ENCODE peak calls at places on chromosomes 3 and 15, in four cellular contexts. A is K562, R is HepG2, T is GM12878. K is an unnamed sample.
A peak's percentile ranks its signal among the peaks of the same experiment; 100 is the strongest.

GRCh38 chr3:33385423-33385822 is 54.8 kb downstream of the UBP1 start:
- DNase-seq in A (peak; percentile 85), R (no peak), T (no peak), K (no peak)

GRCh38 chr3:30516238-30516637 is 90.2 kb upstream of the TGFBR2 start:
- DNase-seq in A (no peak), R (no peak), T (no peak), K (no peak)

GRCh38 chr15:74552761-74553441 is 11.9 kb downstream of the ARID3B start:
- DNase-seq in A (no peak), R (no peak), T (no peak), K (no peak)

GRCh38 chr15:77851696-77852095 is 219.0 kb upstream of the LINGO1 start:
- DNase-seq in A (no peak), R (peak; percentile 6), T (no peak), K (no peak)

GRCh38 chr3:176106380-176106779 is 1090.9 kb downstream of the TBL1XR1 start:
- DNase-seq in A (no peak), R (no peak), T (no peak), K (no peak)

GRCh38 chr3:33067484-33067883 is 29.5 kb downstream of the GLB1 start:
- DNase-seq in A (peak; percentile 56), R (peak; percentile 66), T (no peak), K (no peak)

GRCh38 chr3:139296141-139296718 is 47.6 kb upstream of the MRPS22 start:
- DNase-seq in A (no peak), R (no peak), T (no peak), K (no peak)

GRCh38 chr15:38207591-38207990 is 45.0 kb upstream of the SPRED1 start:
- DNase-seq in A (no peak), R (no peak), T (no peak), K (no peak)

GRCh38 chr3:187360523-187361060 is 7.6 kb upstream of the RTP4 start:
- DNase-seq in A (no peak), R (no peak), T (no peak), K (no peak)

GRCh38 chr3:113147608-113148306 is 63.6 kb upstream of the BOC start:
- DNase-seq in A (no peak), R (no peak), T (no peak), K (no peak)

GRCh38 chr3:71846189-71846588 is 61.2 kb upstream of the PROK2 start:
- DNase-seq in A (no peak), R (no peak), T (no peak), K (no peak)

DNA sequence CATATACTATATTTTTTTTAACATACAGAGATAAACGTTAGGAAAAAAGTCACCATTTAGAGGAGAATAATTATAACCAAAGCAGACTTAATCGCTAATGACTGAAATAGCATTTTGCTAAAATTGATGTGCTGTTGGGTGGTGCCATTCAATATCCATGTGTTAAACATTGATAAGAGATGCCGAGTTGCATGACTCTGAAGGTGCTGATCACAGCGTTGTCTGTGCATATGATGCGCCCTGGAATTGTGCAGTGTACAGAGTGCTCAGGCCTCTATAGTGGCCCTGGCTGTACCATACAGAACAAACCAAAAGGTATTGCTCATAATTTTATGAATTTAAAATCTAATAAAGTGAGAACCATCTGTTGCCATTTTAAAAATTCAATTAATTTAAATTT is 168.3 kb downstream of the MEIS2 start:
- DNase-seq in A (peak; percentile 15), R (no peak), T (no peak), K (no peak)
- TF ChIP-seq FOXM1 in A (no peak), R (no peak), T (no peak), K (no peak)

GRCh38 chr3:156635034-156635433 is 39.4 kb upstream of the TIPARP start:
- DNase-seq in A (no peak), R (no peak), T (no peak), K (no peak)

GRCh38 chr3:156639414-156640023 is 34.9 kb upstream of the TIPARP start:
- DNase-seq in A (no peak), R (no peak), T (no peak), K (no peak)

GRCh38 chr3:156635973-156636372 is 38.4 kb upstream of the TIPARP start:
- DNase-seq in A (peak; percentile 46), R (no peak), T (no peak), K (no peak)

GRCh38 chr3:156638271-156638670 is 36.1 kb upstream of the TIPARP start:
- DNase-seq in A (no peak), R (no peak), T (no peak), K (no peak)

GRCh38 chr3:156637480-156638022 is 36.8 kb upstream of the TIPARP start:
- DNase-seq in A (no peak), R (no peak), T (no peak), K (no peak)
- TF ChIP-seq FOXK2 in A (no peak), R (no peak), T (no peak), K (no peak)

GRCh38 chr3:14243782-14244181 is 65.2 kb downstream of the LSM3 start:
- DNase-seq in A (no peak), R (no peak), T (no peak), K (no peak)

GRCh38 chr3:14241716-14242115 is 63.1 kb downstream of the LSM3 start:
- DNase-seq in A (no peak), R (no peak), T (no peak), K (no peak)

GRCh38 chr3:14244521-14244920 is 65.9 kb downstream of the LSM3 start:
- DNase-seq in A (no peak), R (no peak), T (no peak), K (no peak)

GRCh38 chr3:14240366-14240765 is 61.7 kb downstream of the LSM3 start:
- DNase-seq in A (no peak), R (no peak), T (no peak), K (no peak)

GRCh38 chr3:14242490-14243311 is 64.1 kb downstream of the LSM3 start:
- DNase-seq in A (no peak), R (no peak), T (no peak), K (no peak)
- TF ChIP-seq SP1 in A (no peak), R (no peak), T (no peak), K (no peak)

GRCh38 chr15:100735654-100736053 is 133.3 kb downstream of the ASB7 start:
- DNase-seq in A (no peak), R (no peak), T (no peak), K (no peak)
- TF ChIP-seq FOXM1 in A (no peak), R (no peak), T (no peak), K (no peak)

GRCh38 chr3:31832576-31832975 is 148.5 kb downstream of the OSBPL10 start:
- DNase-seq in A (no peak), R (no peak), T (no peak), K (no peak)
- TF ChIP-seq FOXK2 in A (no peak), R (no peak), T (no peak), K (no peak)

K was measured in HEK293T.